ENCODE peak calls at places on chromosome 15, in four cellular contexts. P, Y, I and A are unnamed samples.

GRCh38 chr15:59420986-59421618 is 16.9 kb upstream of the FAM81A start:
- DNase-seq in P (peak), Y (peak), I (peak), A (peak)

GRCh38 chr15:88166330-88166993 is 90.1 kb downstream of the NTRK3 start:
- DNase-seq in Y (peak), P (no peak), I (peak), A (peak)

GRCh38 chr15:99826146-99826745 is 93.0 kb upstream of the LYSMD4 start:
- DNase-seq in Y (no peak), P (no peak), I (no peak), A (no peak)

GRCh38 chr15:58229297-58229768 is 91.2 kb downstream of the AQP9 start:
- DNase-seq in I (no peak), Y (peak), P (peak), A (peak)

GRCh38 chr15:70853855-70854668 is at the start of gene LARP6:
- DNase-seq in Y (peak), P (peak), I (no peak), A (peak)

GRCh38 chr15:96262097-96262496 is 68.4 kb upstream of the NR2F2 start:
- DNase-seq in Y (no peak), I (no peak), P (peak), A (no peak)

GRCh38 chr15:100889359-100890058 is 9.9 kb downstream of the ALDH1A3 start:
- DNase-seq in Y (peak), I (no peak), P (peak), A (no peak)

GRCh38 chr15:46077220-46077619 is 442.4 kb downstream of the SQOR start:
- DNase-seq in I (no peak), P (no peak), Y (peak), A (no peak)

GRCh38 chr15:83300826-83301225 is 16.4 kb upstream of the BNC1 start:
- DNase-seq in P (peak), Y (no peak), I (no peak), A (no peak)

GRCh38 chr15:53469422-53469821 is 290.0 kb downstream of the WDR72 start:
- DNase-seq in P (no peak), I (no peak), Y (no peak), A (no peak)

GRCh38 chr15:63699391-63699790 is 102.2 kb downstream of the FBXL22 start:
- DNase-seq in Y (no peak), P (no peak), I (no peak), A (no peak)

GRCh38 chr15:30882861-30883433 is 20.8 kb upstream of the FAN1 start:
- DNase-seq in Y (no peak), I (no peak), P (no peak), A (no peak)

GRCh38 chr15:33104276-33104675 is 90.2 kb downstream of the FMN1 start:
- DNase-seq in I (no peak), Y (no peak), P (peak), A (no peak)

GRCh38 chr15:64761156-64761555 is 14.2 kb downstream of the RBPMS2 start:
- DNase-seq in P (no peak), Y (no peak), I (no peak), A (no peak)

GRCh38 chr15:77486542-77487478 is 66.1 kb downstream of the HMG20A start:
- DNase-seq in Y (no peak), P (no peak), I (no peak), A (no peak)

GRCh38 chr15:33608714-33609113 is 297.9 kb downstream of the RYR3 start:
- DNase-seq in Y (peak), I (no peak), P (no peak), A (no peak)

GRCh38 chr15:69315402-69316110 is 16.8 kb downstream of the PAQR5 start:
- DNase-seq in Y (no peak), P (no peak), I (no peak), A (no peak)

GRCh38 chr15:64544450-64544849 is 84.1 kb downstream of the ZNF609 start:
- DNase-seq in P (no peak), Y (no peak), I (no peak), A (no peak)

GRCh38 chr15:61654004-61654740 is 406.1 kb downstream of the VPS13C start:
- DNase-seq in P (no peak), I (no peak), Y (no peak), A (no peak)

GRCh38 chr15:45732544-45733130 is 97.8 kb downstream of the SQOR start:
- DNase-seq in P (no peak), I (no peak), Y (no peak), A (no peak)

GRCh38 chr15:78325092-78325843 is 14.9 kb upstream of the CRABP1 start:
- DNase-seq in P (peak), I (no peak), Y (peak), A (no peak)

GRCh38 chr15:78691873-78692421 is 50.9 kb upstream of the CHRNB4 start:
- DNase-seq in I (no peak), Y (no peak), P (no peak), A (no peak)

GRCh38 chr15:44207643-44208042 is 12.6 kb upstream of the FRMD5 start:
- DNase-seq in P (peak), I (no peak), Y (no peak), A (no peak)

GRCh38 chr15:38611228-38611627 is 46.6 kb upstream of the RASGRP1 start:
- DNase-seq in I (no peak), Y (no peak), P (no peak), A (no peak)

GRCh38 chr15:68986292-68986691 is 28.2 kb upstream of the NOX5 start:
- DNase-seq in I (no peak), P (no peak), Y (no peak), A (no peak)

GRCh38 chr15:51315726-51316125 is 22.7 kb downstream of the CYP19A1 start:
- DNase-seq in Y (no peak), P (no peak), I (no peak), A (no peak)

GRCh38 chr15:51367322-51367976 is 26.0 kb downstream of the GLDN start:
- DNase-seq in P (no peak), I (no peak), Y (peak), A (no peak)

GRCh38 chr15:77851086-77851485 is 218.4 kb upstream of the LINGO1 start:
- DNase-seq in I (no peak), P (no peak), Y (no peak), A (peak)

GRCh38 chr15:47484997-47485396 is 232.3 kb upstream of the SEMA6D start:
- DNase-seq in P (peak), Y (no peak), I (no peak), A (no peak)

GRCh38 chr15:68537506-68537905 is 41.3 kb upstream of the CORO2B start:
- DNase-seq in P (peak), Y (no peak), I (no peak), A (no peak)

GRCh38 chr15:69742361-69742760 is 289.7 kb downstream of the RPLP1 start:
- DNase-seq in I (no peak), P (no peak), Y (no peak), A (no peak)

GRCh38 chr15:45993508-45993907 is 358.7 kb downstream of the SQOR start:
- DNase-seq in I (no peak), Y (peak), P (no peak), A (no peak)

GRCh38 chr15:39578851-39579486 is 1.9 kb upstream of the THBS1 start:
- DNase-seq in Y (peak), I (no peak), P (peak), A (no peak)

GRCh38 chr15:32884136-32884535 is 166.3 kb downstream of the GREM1 start:
- DNase-seq in Y (no peak), I (no peak), P (peak), A (no peak)

GRCh38 chr15:38038659-38039442 is 104.4 kb downstream of the TMCO5A start:
- DNase-seq in Y (no peak), P (peak), I (no peak), A (no peak)

GRCh38 chr15:68220967-68221366 is 8.6 kb downstream of the CLN6 start:
- DNase-seq in I (no peak), P (no peak), Y (no peak), A (no peak)

GRCh38 chr15:100687532-100688215 is 85.3 kb downstream of the ASB7 start:
- DNase-seq in Y (no peak), P (peak), I (no peak), A (peak)

GRCh38 chr15:77028451-77029165 is 33.7 kb downstream of the PSTPIP1 start:
- DNase-seq in P (no peak), I (no peak), Y (no peak), A (no peak)

DNA sequence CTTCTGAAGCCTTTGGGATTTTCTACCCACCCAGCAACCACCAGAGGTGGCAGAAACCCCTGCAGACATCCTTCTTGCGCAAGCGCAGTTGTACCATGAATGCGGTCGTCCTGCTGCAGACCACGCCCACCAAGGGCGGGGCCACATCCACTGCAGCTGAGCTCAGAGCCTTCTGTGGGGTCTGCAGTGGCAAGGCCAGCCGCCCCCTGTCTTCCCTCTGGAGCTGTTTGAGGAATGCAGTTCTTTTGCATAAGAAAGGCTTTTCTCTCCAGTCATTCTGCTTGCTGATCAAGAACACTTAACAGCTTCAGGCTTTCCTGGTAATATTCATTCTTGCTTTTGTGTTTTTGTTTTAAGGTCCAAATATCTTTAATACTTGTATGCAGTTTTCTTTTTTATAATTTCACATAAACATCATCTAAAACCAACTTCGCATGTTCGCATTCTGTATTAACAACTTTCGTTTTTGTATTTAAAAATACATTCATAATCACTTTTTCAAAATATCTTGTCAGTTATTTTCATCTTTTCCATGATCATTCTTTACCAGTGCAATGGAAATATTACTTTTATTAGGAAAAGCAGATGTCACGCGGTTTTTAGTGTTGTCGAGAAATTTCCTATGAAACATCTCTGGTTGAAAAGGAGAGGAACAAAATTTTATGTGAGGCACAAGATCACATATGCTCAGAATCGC is 98.2 kb upstream of the SNRPN start:
- DNase-seq in P (peak), I (peak), Y (peak), A (peak)
- H4K5ac ChIP-seq in P (no peak), I (peak), Y (no peak), A (no peak)

DNA sequence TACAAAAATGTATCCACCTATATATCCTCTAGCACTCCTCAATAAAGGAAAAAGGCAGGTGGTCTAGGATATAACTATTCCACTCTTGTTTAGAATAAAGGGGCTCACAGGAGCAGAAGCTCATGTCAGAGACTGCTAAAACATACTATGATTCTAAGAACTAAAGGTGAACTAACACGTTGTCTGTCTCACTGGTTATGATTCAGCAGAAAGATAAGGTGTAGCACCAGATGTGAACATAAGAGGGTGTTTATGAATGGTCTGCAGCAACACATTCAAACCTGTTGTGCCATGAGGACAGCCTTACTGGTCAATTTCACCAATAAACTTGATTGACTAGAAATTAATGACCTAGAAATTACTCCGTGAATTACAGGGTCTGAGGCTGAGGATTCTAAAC is 4.6 kb downstream of the PEX11A start:
- DNase-seq in P (no peak), Y (no peak), I (no peak), A (no peak)
- H4K5ac ChIP-seq in P (no peak), Y (no peak), I (no peak), A (no peak)

GRCh38 chr15:67054676-67055075 is 10.7 kb upstream of the SMAD3 start:
- DNase-seq in P (no peak), Y (no peak), I (no peak), A (no peak)
- H4K5ac ChIP-seq in P (no peak), Y (no peak), I (no peak), A (no peak)

DNA sequence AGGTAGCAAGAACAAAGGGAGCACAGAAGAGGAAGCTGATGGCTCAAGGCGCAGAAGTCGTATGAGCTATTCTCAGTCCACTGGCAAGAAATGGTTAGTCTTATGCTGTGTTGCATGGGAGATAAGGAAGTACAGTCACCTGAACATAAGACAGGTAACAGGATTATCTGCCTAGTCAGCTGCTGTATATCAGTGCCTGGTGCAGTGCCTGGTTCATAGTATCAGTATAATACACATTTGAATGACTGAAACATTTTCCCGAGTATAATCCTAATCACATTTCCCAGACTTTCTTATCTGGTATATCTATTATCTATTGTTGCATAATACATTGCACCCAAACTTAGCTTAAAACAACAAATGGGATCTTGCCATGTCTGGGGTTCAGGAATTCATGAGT is 302.5 kb downstream of the GABRG3 start:
- DNase-seq in P (no peak), I (no peak), Y (no peak), A (no peak)
- H4K5ac ChIP-seq in P (no peak), I (no peak), Y (no peak), A (no peak)

GRCh38 chr15:85118581-85118980 is 136.9 kb downstream of the PDE8A start:
- DNase-seq in Y (no peak), P (no peak), I (no peak), A (no peak)
- H4K5ac ChIP-seq in Y (no peak), P (no peak), I (no peak), A (no peak)

DNA sequence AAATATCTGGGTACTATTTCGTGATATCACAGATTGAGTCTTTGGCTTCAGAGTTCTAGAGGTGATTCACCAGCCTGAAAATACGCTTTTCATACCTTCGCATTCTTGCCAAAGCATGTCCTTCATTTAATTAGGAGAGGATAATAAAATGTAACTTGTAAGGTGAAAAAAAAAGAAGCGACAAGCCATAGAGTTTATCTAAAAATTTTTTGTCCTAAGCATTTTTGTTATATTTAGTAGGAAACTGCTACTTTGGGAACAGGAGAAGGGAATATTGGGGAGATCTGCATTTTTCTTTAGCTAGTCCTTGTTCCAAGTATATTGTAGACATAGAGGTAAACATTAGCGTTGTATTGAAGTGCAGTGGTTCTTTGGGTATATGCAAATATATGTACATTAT is 120.1 kb downstream of the TCF12 start:
- DNase-seq in P (no peak), Y (no peak), I (no peak), A (no peak)
- H4K5ac ChIP-seq in P (no peak), Y (no peak), I (no peak), A (no peak)

GRCh38 chr15:72915843-72916242 is 132.3 kb upstream of the ADPGK start:
- DNase-seq in Y (no peak), P (no peak), I (no peak), A (no peak)
- H4K5ac ChIP-seq in Y (no peak), P (no peak), I (no peak), A (no peak)